ENCODE peak calls at places on chromosomes 1 and 21, in six cellular contexts. One of them, this sample, is unnamed.

GRCh38 chr1:202131956-202132821 is 9.5 kb downstream of the GPR37L1 start:
- ATAC-seq in heart left ventricle: peak; percentile 73
- ATAC-seq in CD4-positive, alpha-beta T cell: no peak
- ATAC-seq in activated T-cell treated with anti-CD3 and anti-CD28 coated beads, Interleukin-2, amount 50 U/mL, for 72 hours: no peak
- ATAC-seq in heart right ventricle: peak; percentile 80
- ATAC-seq in HCT116: no peak
- ATAC-seq in this sample: no peak

GRCh38 chr1:152497273-152497672 is 13.3 kb upstream of the LCE5A start:
- ATAC-seq in heart left ventricle: no peak
- ATAC-seq in CD4-positive, alpha-beta T cell: no peak
- ATAC-seq in activated T-cell treated with anti-CD3 and anti-CD28 coated beads, Interleukin-2, amount 50 U/mL, for 72 hours: no peak
- ATAC-seq in HCT116: peak; percentile 63
- ATAC-seq in heart right ventricle: no peak
- ATAC-seq in this sample: no peak

GRCh38 chr1:1564278-1564677 is 10.4 kb downstream of the SSU72 start:
- ATAC-seq in HCT116: no peak
- ATAC-seq in activated T-cell treated with anti-CD3 and anti-CD28 coated beads, Interleukin-2, amount 50 U/mL, for 72 hours: no peak
- ATAC-seq in heart left ventricle: no peak
- ATAC-seq in heart right ventricle: no peak
- ATAC-seq in CD4-positive, alpha-beta T cell: no peak
- ATAC-seq in this sample: no peak

GRCh38 chr1:193256019-193256418 is 69.6 kb upstream of the B3GALT2 start:
- ATAC-seq in heart right ventricle: no peak
- ATAC-seq in CD4-positive, alpha-beta T cell: no peak
- ATAC-seq in HCT116: no peak
- ATAC-seq in activated T-cell treated with anti-CD3 and anti-CD28 coated beads, Interleukin-2, amount 50 U/mL, for 72 hours: no peak
- ATAC-seq in heart left ventricle: no peak
- ATAC-seq in this sample: no peak

GRCh38 chr1:78591971-78592370 is 28.3 kb upstream of the IFI44L start:
- ATAC-seq in heart right ventricle: peak; percentile 62
- ATAC-seq in activated T-cell treated with anti-CD3 and anti-CD28 coated beads, Interleukin-2, amount 50 U/mL, for 72 hours: no peak
- ATAC-seq in heart left ventricle: peak; percentile 65
- ATAC-seq in CD4-positive, alpha-beta T cell: no peak
- ATAC-seq in HCT116: no peak
- ATAC-seq in this sample: no peak

GRCh38 chr1:219391297-219391696 is 217.6 kb downstream of the LYPLAL1 start:
- ATAC-seq in heart right ventricle: no peak
- ATAC-seq in activated T-cell treated with anti-CD3 and anti-CD28 coated beads, Interleukin-2, amount 50 U/mL, for 72 hours: peak; percentile 72
- ATAC-seq in CD4-positive, alpha-beta T cell: no peak
- ATAC-seq in HCT116: no peak
- ATAC-seq in heart left ventricle: no peak
- ATAC-seq in this sample: peak; percentile 38

GRCh38 chr1:158730453-158730852 is 9.9 kb upstream of the OR6K3 start:
- ATAC-seq in HCT116: no peak
- ATAC-seq in activated T-cell treated with anti-CD3 and anti-CD28 coated beads, Interleukin-2, amount 50 U/mL, for 72 hours: no peak
- ATAC-seq in heart left ventricle: no peak
- ATAC-seq in heart right ventricle: no peak
- ATAC-seq in CD4-positive, alpha-beta T cell: no peak
- ATAC-seq in this sample: no peak

GRCh38 chr1:149845416-149845815 is 54.0 kb upstream of the BOLA1 start:
- ATAC-seq in CD4-positive, alpha-beta T cell: no peak
- ATAC-seq in activated T-cell treated with anti-CD3 and anti-CD28 coated beads, Interleukin-2, amount 50 U/mL, for 72 hours: no peak
- ATAC-seq in HCT116: no peak
- ATAC-seq in heart right ventricle: no peak
- ATAC-seq in heart left ventricle: no peak
- ATAC-seq in this sample: no peak

GRCh38 chr1:222618001-222618879 is at the start of gene MIA3:
- ATAC-seq in heart right ventricle: peak; percentile 82
- ATAC-seq in activated T-cell treated with anti-CD3 and anti-CD28 coated beads, Interleukin-2, amount 50 U/mL, for 72 hours: peak; percentile 68
- ATAC-seq in heart left ventricle: peak; percentile 87
- ATAC-seq in CD4-positive, alpha-beta T cell: peak; percentile 35
- ATAC-seq in HCT116: peak; percentile 77
- ATAC-seq in this sample: peak; percentile 65

GRCh38 chr1:155117610-155118009 is 10.1 kb upstream of the EFNA1 start:
- ATAC-seq in CD4-positive, alpha-beta T cell: no peak
- ATAC-seq in heart left ventricle: no peak
- ATAC-seq in HCT116: no peak
- ATAC-seq in heart right ventricle: no peak
- ATAC-seq in activated T-cell treated with anti-CD3 and anti-CD28 coated beads, Interleukin-2, amount 50 U/mL, for 72 hours: no peak
- ATAC-seq in this sample: no peak

GRCh38 chr21:22516230-22516629 is 1518.0 kb downstream of the NCAM2 start:
- ATAC-seq in heart left ventricle: no peak
- ATAC-seq in HCT116: no peak
- ATAC-seq in CD4-positive, alpha-beta T cell: no peak
- ATAC-seq in activated T-cell treated with anti-CD3 and anti-CD28 coated beads, Interleukin-2, amount 50 U/mL, for 72 hours: no peak
- ATAC-seq in heart right ventricle: no peak
- ATAC-seq in this sample: no peak

GRCh38 chr1:170664283-170664827 is 424 bp downstream of the PRRX1 start:
- ATAC-seq in heart right ventricle: peak; percentile 37
- ATAC-seq in activated T-cell treated with anti-CD3 and anti-CD28 coated beads, Interleukin-2, amount 50 U/mL, for 72 hours: peak; percentile 24
- ATAC-seq in HCT116: no peak
- ATAC-seq in CD4-positive, alpha-beta T cell: no peak
- ATAC-seq in heart left ventricle: peak; percentile 66
- ATAC-seq in this sample: no peak

GRCh38 chr1:241603626-241604337 is 36.4 kb downstream of the CHML start:
- ATAC-seq in activated T-cell treated with anti-CD3 and anti-CD28 coated beads, Interleukin-2, amount 50 U/mL, for 72 hours: no peak
- ATAC-seq in heart left ventricle: no peak
- ATAC-seq in HCT116: no peak
- ATAC-seq in heart right ventricle: peak; percentile 41
- ATAC-seq in CD4-positive, alpha-beta T cell: no peak
- ATAC-seq in this sample: peak; percentile 30

GRCh38 chr1:159946242-159947187 is 1.1 kb upstream of the IGSF9 start:
- ATAC-seq in activated T-cell treated with anti-CD3 and anti-CD28 coated beads, Interleukin-2, amount 50 U/mL, for 72 hours: no peak
- ATAC-seq in HCT116: peak; percentile 1
- ATAC-seq in CD4-positive, alpha-beta T cell: no peak
- ATAC-seq in heart right ventricle: no peak
- ATAC-seq in heart left ventricle: no peak
- ATAC-seq in this sample: no peak

GRCh38 chr1:218480691-218481099 is 135.6 kb downstream of the TGFB2 start:
- ATAC-seq in activated T-cell treated with anti-CD3 and anti-CD28 coated beads, Interleukin-2, amount 50 U/mL, for 72 hours: no peak
- ATAC-seq in heart left ventricle: no peak
- ATAC-seq in heart right ventricle: peak; percentile 42
- ATAC-seq in CD4-positive, alpha-beta T cell: no peak
- ATAC-seq in HCT116: no peak
- ATAC-seq in this sample: no peak

GRCh38 chr1:222124602-222125001 is 382.7 kb upstream of the DUSP10 start:
- ATAC-seq in CD4-positive, alpha-beta T cell: no peak
- ATAC-seq in heart left ventricle: no peak
- ATAC-seq in HCT116: peak; percentile 81
- ATAC-seq in activated T-cell treated with anti-CD3 and anti-CD28 coated beads, Interleukin-2, amount 50 U/mL, for 72 hours: no peak
- ATAC-seq in heart right ventricle: no peak
- ATAC-seq in this sample: no peak

GRCh38 chr21:43812139-43812821 is 22.9 kb downstream of the RRP1 start:
- ATAC-seq in CD4-positive, alpha-beta T cell: no peak
- ATAC-seq in HCT116: no peak
- ATAC-seq in activated T-cell treated with anti-CD3 and anti-CD28 coated beads, Interleukin-2, amount 50 U/mL, for 72 hours: no peak
- ATAC-seq in heart right ventricle: peak; percentile 18
- ATAC-seq in heart left ventricle: peak; percentile 11
- ATAC-seq in this sample: no peak

GRCh38 chr21:42670884-42671283 is 17.5 kb downstream of the PDE9A start:
- ATAC-seq in HCT116: no peak
- ATAC-seq in heart right ventricle: no peak
- ATAC-seq in activated T-cell treated with anti-CD3 and anti-CD28 coated beads, Interleukin-2, amount 50 U/mL, for 72 hours: no peak
- ATAC-seq in heart left ventricle: no peak
- ATAC-seq in CD4-positive, alpha-beta T cell: peak; percentile 74
- ATAC-seq in this sample: no peak

GRCh38 chr1:26950602-26951001 is 9.7 kb downstream of the KDF1 start:
- ATAC-seq in heart left ventricle: no peak
- ATAC-seq in activated T-cell treated with anti-CD3 and anti-CD28 coated beads, Interleukin-2, amount 50 U/mL, for 72 hours: no peak
- ATAC-seq in CD4-positive, alpha-beta T cell: no peak
- ATAC-seq in heart right ventricle: no peak
- ATAC-seq in HCT116: no peak
- ATAC-seq in this sample: no peak

GRCh38 chr1:206581571-206581981 is 30.7 kb downstream of the EIF2D start:
- ATAC-seq in heart right ventricle: peak; percentile 10
- ATAC-seq in heart left ventricle: no peak
- ATAC-seq in CD4-positive, alpha-beta T cell: peak; percentile 50
- ATAC-seq in activated T-cell treated with anti-CD3 and anti-CD28 coated beads, Interleukin-2, amount 50 U/mL, for 72 hours: no peak
- ATAC-seq in HCT116: no peak
- ATAC-seq in this sample: peak; percentile 27

GRCh38 chr1:18641005-18641941 is 10.6 kb downstream of the PAX7 start:
- ATAC-seq in CD4-positive, alpha-beta T cell: no peak
- ATAC-seq in activated T-cell treated with anti-CD3 and anti-CD28 coated beads, Interleukin-2, amount 50 U/mL, for 72 hours: no peak
- ATAC-seq in heart right ventricle: no peak
- ATAC-seq in HCT116: no peak
- ATAC-seq in heart left ventricle: no peak
- ATAC-seq in this sample: no peak

GRCh38 chr1:58923090-58923470 is 139.2 kb upstream of the JUN start:
- ATAC-seq in activated T-cell treated with anti-CD3 and anti-CD28 coated beads, Interleukin-2, amount 50 U/mL, for 72 hours: no peak
- ATAC-seq in heart left ventricle: no peak
- ATAC-seq in CD4-positive, alpha-beta T cell: no peak
- ATAC-seq in HCT116: no peak
- ATAC-seq in heart right ventricle: no peak
- ATAC-seq in this sample: no peak

GRCh38 chr1:1333551-1334241 is 2.6 kb downstream of the TAS1R3 start:
- ATAC-seq in activated T-cell treated with anti-CD3 and anti-CD28 coated beads, Interleukin-2, amount 50 U/mL, for 72 hours: no peak
- ATAC-seq in CD4-positive, alpha-beta T cell: no peak
- ATAC-seq in HCT116: peak; percentile 15
- ATAC-seq in heart left ventricle: peak; percentile 3
- ATAC-seq in heart right ventricle: no peak
- ATAC-seq in this sample: no peak

GRCh38 chr1:159932296-159933285 is 7.3 kb upstream of the TAGLN2 start:
- ATAC-seq in heart right ventricle: no peak
- ATAC-seq in CD4-positive, alpha-beta T cell: no peak
- ATAC-seq in HCT116: no peak
- ATAC-seq in heart left ventricle: no peak
- ATAC-seq in activated T-cell treated with anti-CD3 and anti-CD28 coated beads, Interleukin-2, amount 50 U/mL, for 72 hours: no peak
- ATAC-seq in this sample: no peak

GRCh38 chr21:32456497-32456918 is 44.0 kb downstream of the EVA1C start:
- ATAC-seq in heart left ventricle: peak; percentile 25
- ATAC-seq in heart right ventricle: peak; percentile 85
- ATAC-seq in CD4-positive, alpha-beta T cell: no peak
- ATAC-seq in activated T-cell treated with anti-CD3 and anti-CD28 coated beads, Interleukin-2, amount 50 U/mL, for 72 hours: no peak
- ATAC-seq in HCT116: peak; percentile 41
- ATAC-seq in this sample: no peak

GRCh38 chr1:207412845-207413244 is 41.3 kb upstream of the CR2 start:
- ATAC-seq in HCT116: no peak
- ATAC-seq in CD4-positive, alpha-beta T cell: no peak
- ATAC-seq in activated T-cell treated with anti-CD3 and anti-CD28 coated beads, Interleukin-2, amount 50 U/mL, for 72 hours: peak; percentile 44
- ATAC-seq in heart left ventricle: no peak
- ATAC-seq in heart right ventricle: no peak
- ATAC-seq in this sample: peak; percentile 12

GRCh38 chr1:71245246-71245645 is 164.4 kb upstream of the ZRANB2 start:
- ATAC-seq in HCT116: no peak
- ATAC-seq in heart right ventricle: no peak
- ATAC-seq in heart left ventricle: no peak
- ATAC-seq in activated T-cell treated with anti-CD3 and anti-CD28 coated beads, Interleukin-2, amount 50 U/mL, for 72 hours: no peak
- ATAC-seq in CD4-positive, alpha-beta T cell: no peak
- ATAC-seq in this sample: no peak

GRCh38 chr1:200973937-200974657 is 49.4 kb downstream of the KIF21B start:
- ATAC-seq in HCT116: no peak
- ATAC-seq in heart right ventricle: no peak
- ATAC-seq in heart left ventricle: no peak
- ATAC-seq in activated T-cell treated with anti-CD3 and anti-CD28 coated beads, Interleukin-2, amount 50 U/mL, for 72 hours: no peak
- ATAC-seq in CD4-positive, alpha-beta T cell: no peak
- ATAC-seq in this sample: no peak

GRCh38 chr1:71053758-71054157 is 6.1 kb upstream of the PTGER3 start:
- ATAC-seq in activated T-cell treated with anti-CD3 and anti-CD28 coated beads, Interleukin-2, amount 50 U/mL, for 72 hours: no peak
- ATAC-seq in CD4-positive, alpha-beta T cell: no peak
- ATAC-seq in heart right ventricle: peak; percentile 23
- ATAC-seq in heart left ventricle: peak; percentile 24
- ATAC-seq in HCT116: peak; percentile 33
- ATAC-seq in this sample: no peak

GRCh38 chr1:75501565-75501964 is 109.3 kb downstream of the SLC44A5 start:
- ATAC-seq in activated T-cell treated with anti-CD3 and anti-CD28 coated beads, Interleukin-2, amount 50 U/mL, for 72 hours: no peak
- ATAC-seq in heart right ventricle: no peak
- ATAC-seq in CD4-positive, alpha-beta T cell: no peak
- ATAC-seq in HCT116: no peak
- ATAC-seq in heart left ventricle: no peak
- ATAC-seq in this sample: no peak

GRCh38 chr1:96473791-96474452 is 247.7 kb upstream of the PTBP2 start:
- ATAC-seq in heart left ventricle: no peak
- ATAC-seq in HCT116: no peak
- ATAC-seq in heart right ventricle: no peak
- ATAC-seq in CD4-positive, alpha-beta T cell: no peak
- ATAC-seq in activated T-cell treated with anti-CD3 and anti-CD28 coated beads, Interleukin-2, amount 50 U/mL, for 72 hours: no peak
- ATAC-seq in this sample: no peak

GRCh38 chr1:28354121-28354520 is 15.4 kb upstream of the PHACTR4 start:
- ATAC-seq in heart left ventricle: no peak
- ATAC-seq in CD4-positive, alpha-beta T cell: no peak
- ATAC-seq in activated T-cell treated with anti-CD3 and anti-CD28 coated beads, Interleukin-2, amount 50 U/mL, for 72 hours: no peak
- ATAC-seq in heart right ventricle: no peak
- ATAC-seq in HCT116: no peak
- ATAC-seq in this sample: no peak